ENCODE peak calls at places on chromosome 17, in four cellular contexts. L, E, B and T are unnamed samples. For H3K4me1, the result is how much of the 10 kb centered on the place peaks cover.

GRCh38 chr17:5694507-5694906 is 110.2 kb upstream of the NLRP1 start:
- DNase-seq in L (peak), E (no peak), B (no peak), T (no peak)

GRCh38 chr17:63491976-63492575 is 15.2 kb downstream of the ACE start:
- DNase-seq in L (no peak), E (no peak), B (no peak), T (no peak)

GRCh38 chr17:47280072-47280811 is 26.6 kb downstream of the ITGB3 start:
- DNase-seq in L (no peak), E (no peak), B (no peak), T (no peak)

GRCh38 chr17:7383742-7384488 is 3.0 kb downstream of the TNK1 start:
- DNase-seq in L (no peak), E (peak), B (no peak), T (peak)

GRCh38 chr17:16339959-16340358 is 13.3 kb downstream of the CENPV start:
- DNase-seq in L (peak), E (no peak), B (no peak), T (no peak)

GRCh38 chr17:74840500-74840899 is 19.2 kb downstream of the GRIN2C start:
- DNase-seq in L (no peak), E (no peak), B (no peak), T (no peak)

GRCh38 chr17:42414782-42415409 is 8.2 kb downstream of the CAVIN1 start:
- DNase-seq in L (no peak), E (no peak), B (no peak), T (no peak)

GRCh38 chr17:42337442-42337841 is 49.1 kb downstream of the STAT5A start:
- DNase-seq in L (no peak), E (no peak), B (no peak), T (no peak)

GRCh38 chr17:13346081-13346533 is 255.6 kb downstream of the HS3ST3A1 start:
- DNase-seq in L (peak), E (no peak), B (no peak), T (no peak)

GRCh38 chr17:41977991-41978390 is 11.4 kb downstream of the CNP start:
- DNase-seq in L (peak), E (no peak), B (no peak), T (no peak)

GRCh38 chr17:16512011-16512410 is 20.0 kb upstream of the LRRC75A start:
- DNase-seq in L (no peak), E (no peak), B (no peak), T (no peak)

GRCh38 chr17:63707151-63707550 is 7.2 kb upstream of the LIMD2 start:
- DNase-seq in L (no peak), E (no peak), B (no peak), T (no peak)

GRCh38 chr17:27345141-27345904 is 51.4 kb downstream of the WSB1 start:
- DNase-seq in L (no peak), E (no peak), B (peak), T (no peak)

GRCh38 chr17:10118788-10119130 is 79.6 kb downstream of the GAS7 start:
- DNase-seq in L (no peak), E (no peak), B (no peak), T (no peak)

GRCh38 chr17:62791235-62792121 is 16.6 kb downstream of the MARCHF10 start:
- DNase-seq in L (peak), E (no peak), B (no peak), T (no peak)

GRCh38 chr17:4965311-4965986 is 2.2 kb downstream of the SPAG7 start:
- DNase-seq in L (no peak), E (no peak), B (no peak), T (no peak)

GRCh38 chr17:63116967-63117366 is 150.9 kb downstream of the TANC2 start:
- DNase-seq in L (no peak), E (no peak), B (no peak), T (no peak)

GRCh38 chr17:7849185-7850117 is 5.4 kb upstream of the TMEM88 start:
- DNase-seq in L (no peak), E (no peak), B (peak), T (peak)

GRCh38 chr17:40938981-40939380 is 1.5 kb upstream of the KRT23 start:
- DNase-seq in L (no peak), E (no peak), B (peak), T (no peak)

GRCh38 chr17:52147872-52148271 is 10.6 kb downstream of the CA10 start:
- DNase-seq in L (peak), E (no peak), B (no peak), T (no peak)

GRCh38 chr17:68709995-68710780 is 109.0 kb upstream of the FAM20A start:
- DNase-seq in L (no peak), E (no peak), B (peak), T (no peak)

GRCh38 chr17:7997186-7997585 is 5.2 kb upstream of the GUCY2D start:
- DNase-seq in L (peak), E (peak), B (no peak), T (no peak)

GRCh38 chr17:57926723-57927047 is 28.5 kb downstream of the CUEDC1 start:
- DNase-seq in L (no peak), E (no peak), B (no peak), T (no peak)
- H3K4me1 ChIP-seq in L (under half), E (half or more), B (under half), T (half or more)

GRCh38 chr17:71975998-71976649 is 144.7 kb upstream of the SOX9 start:
- DNase-seq in L (peak), E (peak), B (peak), T (peak)
- H3K4me1 ChIP-seq in L (under half), E (under half), B (under half), T (under half)

GRCh38 chr17:77109159-77110005 is 31.4 kb upstream of the SEC14L1 start:
- DNase-seq in L (no peak), E (no peak), B (no peak), T (no peak)
- H3K4me1 ChIP-seq in L (under half), E (half or more), B (under half), T (under half)

GRCh38 chr17:80890551-80890930 is 101.1 kb upstream of the CHMP6 start:
- DNase-seq in L (no peak), E (no peak), B (no peak), T (no peak)
- H3K4me1 ChIP-seq in L (under half), E (under half), B (under half), T (under half)

DNA sequence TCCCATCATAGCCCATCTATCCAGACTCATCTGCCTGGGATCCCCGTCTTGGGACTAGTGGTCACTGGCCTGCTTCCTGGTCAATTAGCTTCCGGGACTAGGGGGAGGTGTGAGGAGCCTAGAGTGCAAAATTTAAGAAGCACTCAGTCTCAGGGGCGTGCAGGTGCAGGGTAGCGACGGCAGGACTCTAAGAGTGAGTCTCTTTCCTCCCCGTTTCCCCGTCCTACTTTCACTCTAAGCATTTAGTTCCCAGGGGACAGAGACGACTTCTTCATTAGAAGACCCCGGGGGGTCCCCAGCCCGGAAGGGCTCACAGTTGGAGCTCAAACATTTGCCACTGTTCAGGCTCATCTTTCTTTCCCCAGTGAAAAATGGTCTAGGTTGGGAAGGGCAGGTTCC is 677 bp upstream of the ZNHIT3 start:
- DNase-seq in L (no peak), E (no peak), B (no peak), T (no peak)
- H3K4me1 ChIP-seq in L (under half), E (half or more), B (under half), T (under half)

DNA sequence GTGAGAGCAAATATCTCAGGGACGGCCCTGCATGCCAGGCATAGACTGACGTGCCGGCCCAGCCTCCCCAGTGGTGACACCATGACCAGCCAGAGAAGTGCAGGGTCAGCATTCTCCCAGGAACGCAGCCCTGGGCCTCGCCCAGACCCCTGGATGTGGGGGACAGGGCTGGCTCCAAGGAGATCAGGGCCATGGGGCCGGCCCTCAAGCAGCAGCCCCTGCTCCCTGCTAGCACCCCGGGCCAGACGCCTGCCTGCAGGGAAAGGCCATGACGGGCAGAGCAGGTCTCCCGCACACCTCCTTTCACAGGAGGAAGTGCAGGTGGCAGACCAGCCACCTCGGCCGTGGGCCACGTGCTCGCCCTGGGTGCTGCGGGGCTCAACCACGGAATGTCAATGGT is 9.5 kb downstream of the NDUFAF8 start:
- DNase-seq in L (no peak), E (no peak), B (no peak), T (peak)
- H3K4me1 ChIP-seq in L (under half), E (under half), B (under half), T (under half)

GRCh38 chr17:29584452-29585079 is 4.9 kb downstream of the GIT1 start:
- DNase-seq in L (no peak), E (peak), B (peak), T (no peak)
- H3K4me1 ChIP-seq in L (under half), E (half or more), B (under half), T (half or more)

DNA sequence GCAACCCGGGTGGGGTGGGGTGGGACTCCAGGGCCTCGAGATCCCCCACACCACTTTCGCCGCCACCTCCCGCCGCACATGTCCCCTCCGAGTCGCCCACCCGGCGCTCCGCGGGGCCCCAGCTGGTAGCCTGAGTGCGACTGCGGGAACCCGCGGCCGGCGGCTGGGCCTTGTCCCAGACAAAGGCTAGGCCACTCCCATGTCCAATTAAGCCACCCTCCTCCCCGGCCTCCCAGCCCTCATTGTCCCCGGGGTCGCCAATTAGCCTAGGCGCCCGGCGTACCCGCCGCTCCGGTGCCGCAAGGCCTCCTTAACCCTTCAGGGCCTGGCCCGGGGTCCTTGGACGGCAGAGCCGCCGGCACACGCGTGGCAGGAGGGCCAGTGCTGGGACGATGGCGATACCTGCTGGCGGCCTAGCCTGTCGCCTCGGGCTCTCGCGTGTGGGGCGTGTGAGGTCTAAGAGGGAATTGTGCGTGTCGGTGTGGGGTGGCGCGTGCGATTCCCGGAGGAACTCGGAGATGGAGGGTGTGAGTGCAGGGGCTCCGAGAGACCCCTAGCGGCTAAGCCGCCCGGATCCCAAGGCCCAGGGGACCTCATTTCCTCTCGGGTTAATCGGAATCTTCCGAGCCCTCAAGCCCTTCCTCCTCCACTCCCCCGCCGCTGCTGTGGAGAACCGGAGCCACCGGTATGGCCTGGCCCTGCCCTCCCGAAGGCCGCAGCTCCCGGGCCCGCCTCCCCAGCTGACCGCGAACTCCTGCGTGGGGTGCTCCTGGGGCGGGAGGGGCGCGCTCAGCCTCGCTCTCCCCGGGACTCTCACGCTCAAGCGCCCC is 11.7 kb downstream of the TBX2 start:
- DNase-seq in L (peak), E (no peak), B (peak), T (no peak)
- H3K4me1 ChIP-seq in L (under half), E (half or more), B (under half), T (under half)